ENCODE peak calls at places on chromosomes 12 and 14, in four cellular contexts. H is iPS-NIHi11, B is SK-MEL-5, D is foreskin melanocyte. Z is an unnamed sample.

GRCh38 chr12:118124333-118124874 is 11.5 kb upstream of the PEBP1 start:
- DNase-seq in D (no peak), B (no peak), H (no peak), Z (no peak)

GRCh38 chr14:61659582-61659981 is 35.7 kb upstream of the HIF1A start:
- DNase-seq in B (no peak), D (no peak), H (no peak), Z (no peak)

GRCh38 chr14:35134329-35135123 is 12.2 kb downstream of the PRORP start:
- DNase-seq in D (peak; percentile 95), B (peak; percentile 92), H (no peak), Z (no peak)

GRCh38 chr12:110253176-110253575 is 27.9 kb upstream of the ATP2A2 start:
- DNase-seq in H (no peak), B (no peak), D (no peak), Z (peak; percentile 22)

GRCh38 chr12:10301103-10301502 is 6.6 kb upstream of the KLRD1 start:
- DNase-seq in B (no peak), H (no peak), D (peak; percentile 29), Z (peak; percentile 45)

GRCh38 chr12:129657179-129657578 is 246.6 kb downstream of the TMEM132D start:
- DNase-seq in B (no peak), H (peak; percentile 14), D (no peak), Z (no peak)

GRCh38 chr12:109461846-109462766 is 15.0 kb downstream of the KCTD10 start:
- DNase-seq in B (peak; percentile 37), D (peak; percentile 70), H (peak; percentile 55), Z (peak; percentile 95)

GRCh38 chr14:101463566-101464171 is 97.6 kb upstream of the DIO3 start:
- DNase-seq in H (no peak), B (no peak), D (no peak), Z (no peak)

GRCh38 chr12:12266389-12266872 is 413 bp downstream of the LRP6 start:
- DNase-seq in B (no peak), D (no peak), H (peak; percentile 78), Z (no peak)

GRCh38 chr12:13719986-13720385 is 261.4 kb downstream of the GRIN2B start:
- DNase-seq in B (no peak), H (no peak), D (no peak), Z (no peak)

GRCh38 chr14:20413785-20414117 is 450 bp upstream of the TEP1 start:
- DNase-seq in H (no peak), D (no peak), B (peak; percentile 12), Z (peak; percentile 19)

Z was measured in astrocyte of the spinal cord.